ENCODE peak calls at places on chromosome 9, in eight cellular contexts. F is transverse colon; E is LHCN-M2; S is CD8-positive, alpha-beta memory T cell; B is PC-9; Q is lung microvascular endothelial cell; R is T-helper 2 cell; Z is NCI-H460. D is an unnamed sample.

GRCh38 chr9:129814432-129815223 is 9.3 kb downstream of the TOR1A start:
- DNase-seq in F (no peak), E (no peak), S (no peak), B (no peak), Q (no peak), R (no peak), Z (no peak), D (no peak)

GRCh38 chr9:130008577-130008976 is 34.4 kb downstream of the FNBP1 start:
- DNase-seq in F (no peak), E (no peak), S (no peak), B (no peak), Q (no peak), R (no peak), Z (no peak), D (no peak)

GRCh38 chr9:127330501-127330900 is 65.9 kb downstream of the GARNL3 start:
- DNase-seq in F (no peak), E (no peak), S (no peak), B (no peak), Q (no peak), R (no peak), Z (no peak), D (no peak)

GRCh38 chr9:135061441-135061840 is 26.0 kb upstream of the OLFM1 start:
- DNase-seq in F (no peak), E (no peak), S (no peak), B (no peak), Q (no peak), R (no peak), Z (no peak), D (no peak)

GRCh38 chr9:90107021-90107771 is 502.4 kb downstream of the GADD45G start:
- DNase-seq in F (peak), E (peak), S (no peak), B (peak), Q (peak), R (no peak), Z (no peak), D (peak)

GRCh38 chr9:105651806-105652205 is 10.5 kb upstream of the TAL2 start:
- DNase-seq in F (no peak), E (no peak), S (no peak), B (no peak), Q (no peak), R (no peak), Z (no peak), D (no peak)

GRCh38 chr9:70004310-70004709 is 39.3 kb upstream of the MAMDC2 start:
- DNase-seq in F (no peak), E (peak), S (no peak), B (no peak), Q (no peak), R (no peak), Z (no peak), D (no peak)

GRCh38 chr9:107170801-107171200 is 112.3 kb upstream of the RAD23B start:
- DNase-seq in F (no peak), E (no peak), S (no peak), B (no peak), Q (no peak), R (no peak), Z (no peak), D (no peak)

GRCh38 chr9:32378993-32379729 is 5.3 kb upstream of the ACO1 start:
- DNase-seq in F (peak), E (peak), S (peak), B (peak), Q (peak), R (peak), Z (peak), D (peak)

GRCh38 chr9:5608298-5609254 is 20.3 kb upstream of the RIC1 start:
- DNase-seq in F (no peak), E (peak), S (no peak), B (no peak), Q (peak), R (no peak), Z (no peak), D (no peak)

GRCh38 chr9:72444436-72444835 is 77.0 kb upstream of the TMC1 start:
- DNase-seq in F (no peak), E (no peak), S (no peak), B (peak), Q (no peak), R (no peak), Z (no peak), D (peak)

GRCh38 chr9:36640982-36641381 is 68.3 kb downstream of the MELK start:
- DNase-seq in F (no peak), E (no peak), S (no peak), B (no peak), Q (no peak), R (no peak), Z (no peak), D (no peak)

GRCh38 chr9:93086445-93087224 is 9.4 kb upstream of the CARD19 start:
- DNase-seq in F (no peak), E (no peak), S (no peak), B (no peak), Q (no peak), R (no peak), Z (no peak), D (no peak)

GRCh38 chr9:76472925-76473324 is 13.9 kb downstream of the GCNT1 start:
- DNase-seq in F (peak), E (no peak), S (no peak), B (no peak), Q (peak), R (no peak), Z (no peak), D (no peak)

GRCh38 chr9:124784503-124784902 is 7.6 kb downstream of the OLFML2A start:
- DNase-seq in F (no peak), E (peak), S (no peak), B (no peak), Q (no peak), R (no peak), Z (no peak), D (no peak)

GRCh38 chr9:92634712-92635605 is 35.0 kb downstream of the IPPK start:
- DNase-seq in F (peak), E (peak), S (peak), B (no peak), Q (peak), R (no peak), Z (peak), D (peak)

GRCh38 chr9:124205686-124206352 is 51.9 kb upstream of the NEK6 start:
- DNase-seq in F (no peak), E (no peak), S (no peak), B (no peak), Q (no peak), R (no peak), Z (no peak), D (no peak)

GRCh38 chr9:27202056-27202455 is 93.0 kb downstream of the TEK start:
- DNase-seq in F (no peak), E (no peak), S (no peak), B (no peak), Q (no peak), R (no peak), Z (no peak), D (no peak)

GRCh38 chr9:101117091-101117490 is 88.6 kb downstream of the PLPPR1 start:
- DNase-seq in F (no peak), E (no peak), S (no peak), B (no peak), Q (peak), R (no peak), Z (no peak), D (peak)

GRCh38 chr9:16689352-16689938 is 181.0 kb downstream of the BNC2 start:
- DNase-seq in F (peak), E (no peak), S (no peak), B (no peak), Q (peak), R (no peak), Z (no peak), D (no peak)

GRCh38 chr9:128138001-128138400 is 10.5 kb upstream of the PTGES2 start:
- DNase-seq in F (no peak), E (peak), S (no peak), B (no peak), Q (no peak), R (no peak), Z (no peak), D (no peak)

GRCh38 chr9:113475992-113476391 is 12.5 kb downstream of the RGS3 start:
- DNase-seq in F (no peak), E (no peak), S (no peak), B (no peak), Q (no peak), R (no peak), Z (no peak), D (no peak)

GRCh38 chr9:33153666-33154065 is 13.5 kb downstream of the B4GALT1 start:
- DNase-seq in F (no peak), E (no peak), S (no peak), B (no peak), Q (no peak), R (no peak), Z (no peak), D (no peak)

GRCh38 chr9:135343733-135344522 is 135.7 kb upstream of the PPP1R26 start:
- DNase-seq in F (peak), E (peak), S (no peak), B (no peak), Q (peak), R (no peak), Z (peak), D (no peak)

GRCh38 chr9:133647765-133648469 is 11.8 kb downstream of the DBH start:
- DNase-seq in F (no peak), E (no peak), S (no peak), B (no peak), Q (no peak), R (no peak), Z (no peak), D (no peak)

GRCh38 chr9:81035171-81035570 is 654.2 kb downstream of the TLE1 start:
- DNase-seq in F (no peak), E (peak), S (no peak), B (no peak), Q (no peak), R (no peak), Z (no peak), D (no peak)

GRCh38 chr9:14391620-14392019 is 77.7 kb upstream of the NFIB start:
- DNase-seq in F (no peak), E (no peak), S (no peak), B (no peak), Q (peak), R (no peak), Z (no peak), D (no peak)

GRCh38 chr9:72856985-72857631 is 95.7 kb downstream of the ALDH1A1 start:
- DNase-seq in F (no peak), E (peak), S (no peak), B (peak), Q (peak), R (no peak), Z (peak), D (peak)

GRCh38 chr9:115604831-115605483 is 487.0 kb upstream of the TNC start:
- DNase-seq in F (no peak), E (peak), S (no peak), B (no peak), Q (peak), R (no peak), Z (no peak), D (peak)

GRCh38 chr9:94270009-94270408 is 10.9 kb downstream of the ZNF169 start:
- DNase-seq in F (no peak), E (no peak), S (no peak), B (no peak), Q (no peak), R (no peak), Z (no peak), D (no peak)

GRCh38 chr9:27726244-27727141 is 153.2 kb upstream of the C9orf72 start:
- DNase-seq in F (peak), E (peak), S (peak), B (no peak), Q (peak), R (no peak), Z (peak), D (peak)

GRCh38 chr9:132669636-132670358 is at the start of gene DDX31:
- DNase-seq in F (peak), E (peak), S (peak), B (peak), Q (peak), R (peak), Z (peak), D (peak)